ENCODE peak calls at places on chromosomes 7 and 10, in eight cellular contexts. Y is activated T-cell treated with anti-CD3 and anti-CD28 coated beads, Interleukin-2, amount 50 U/mL, for 48 hours; M is NCI-H187; E is Calu3; N is H4; T is activated CD4-positive, alpha-beta T cell treated with anti-CD3 and anti-CD28 coated beads for 48 hours; L is type B pancreatic cell; K is psoas muscle. O is an unnamed sample.

GRCh38 chr7:43764039-43764789 is 5.7 kb downstream of the BLVRA start:
- DNase-seq in Y (peak), M (no peak), E (peak), N (no peak), T (peak), L (no peak), K (no peak), O (peak)

GRCh38 chr10:58579011-58579655 is 66.5 kb downstream of the BICC1 start:
- DNase-seq in Y (no peak), M (no peak), E (no peak), N (no peak), T (no peak), L (no peak), K (peak), O (no peak)

GRCh38 chr10:49817845-49818244 is 55.7 kb upstream of the OGDHL start:
- DNase-seq in Y (no peak), M (no peak), E (no peak), N (peak), T (no peak), L (no peak), K (no peak), O (no peak)

GRCh38 chr7:128020161-128020560 is 11.1 kb downstream of the LRRC4 start:
- DNase-seq in Y (peak), M (no peak), E (no peak), N (no peak), T (peak), L (no peak), K (no peak), O (peak)

GRCh38 chr7:9192969-9193368 is 759.6 kb downstream of the NXPH1 start:
- DNase-seq in Y (no peak), M (no peak), E (no peak), N (peak), T (no peak), L (no peak), K (no peak), O (peak)

GRCh38 chr7:139358541-139359365 is 941 bp upstream of the LUC7L2 start:
- DNase-seq in Y (peak), M (no peak), E (peak), N (no peak), T (peak), L (peak), K (no peak), O (peak)

GRCh38 chr7:140229591-140230516 is 53.1 kb upstream of the KDM7A start:
- DNase-seq in Y (peak), M (no peak), E (no peak), N (no peak), T (peak), L (no peak), K (no peak), O (peak)

GRCh38 chr7:82714883-82715282 is 271.3 kb upstream of the CACNA2D1 start:
- DNase-seq in Y (no peak), M (no peak), E (no peak), N (no peak), T (no peak), L (no peak), K (no peak), O (no peak)

GRCh38 chr10:1734288-1734687 is 3.0 kb downstream of the ADARB2 start:
- DNase-seq in Y (no peak), M (no peak), E (no peak), N (no peak), T (no peak), L (no peak), K (no peak), O (no peak)

GRCh38 chr7:48971173-48971572 is 46.8 kb downstream of the CDC14C start:
- DNase-seq in Y (no peak), M (no peak), E (no peak), N (no peak), T (no peak), L (no peak), K (no peak), O (no peak)

GRCh38 chr10:43252785-43253341 is 14.0 kb downstream of the RASGEF1A start:
- DNase-seq in Y (peak), M (no peak), E (no peak), N (no peak), T (no peak), L (no peak), K (peak), O (no peak)

GRCh38 chr10:112951349-112952281 is 1.6 kb downstream of the TCF7L2 start:
- DNase-seq in Y (peak), M (no peak), E (peak), N (peak), T (peak), L (peak), K (peak), O (peak)

GRCh38 chr7:7653568-7654187 is 13.1 kb downstream of the UMAD1 start:
- DNase-seq in Y (peak), M (no peak), E (peak), N (no peak), T (peak), L (no peak), K (no peak), O (peak)

GRCh38 chr10:49368256-49368655 is 27.6 kb downstream of the DRGX start:
- DNase-seq in Y (no peak), M (no peak), E (no peak), N (no peak), T (no peak), L (no peak), K (no peak), O (no peak)

GRCh38 chr10:31612082-31612481 is 293.1 kb downstream of the ZEB1 start:
- DNase-seq in Y (no peak), M (no peak), E (no peak), N (no peak), T (no peak), L (no peak), K (no peak), O (no peak)

GRCh38 chr10:102596506-102596971 is 47.7 kb upstream of the TRIM8 start:
- DNase-seq in Y (peak), M (no peak), E (peak), N (peak), T (peak), L (no peak), K (no peak), O (peak)

GRCh38 chr7:157840913-157841756 is 504.3 kb downstream of the DNAJB6 start:
- DNase-seq in Y (no peak), M (no peak), E (no peak), N (no peak), T (no peak), L (no peak), K (no peak), O (no peak)

GRCh38 chr7:128911441-128912031 is 1.0 kb upstream of the KCP start:
- DNase-seq in Y (no peak), M (no peak), E (no peak), N (no peak), T (no peak), L (no peak), K (no peak), O (no peak)

GRCh38 chr7:1758859-1759521 is 88.9 kb downstream of the ELFN1 start:
- DNase-seq in Y (no peak), M (no peak), E (no peak), N (no peak), T (no peak), L (no peak), K (no peak), O (no peak)

GRCh38 chr7:19405546-19405945 is 260.3 kb upstream of the FERD3L start:
- DNase-seq in Y (no peak), M (no peak), E (no peak), N (peak), T (no peak), L (no peak), K (no peak), O (no peak)

GRCh38 chr7:387132-388022 is 97.4 kb downstream of the FOXL3 start:
- DNase-seq in Y (peak), M (no peak), E (no peak), N (no peak), T (no peak), L (peak), K (peak), O (no peak)

O was measured in SW480.